ENCODE peak calls at places on chromosomes 5 and 9, in five cellular contexts. G is activated T-helper 9 cell treated with anti-CD3 and anti-CD28 coated beads, Interleukin-2, amount 50 U/mL, for 16 hours; H is cortex of kidney; V is Ammon's horn; R is DMS79 treated with DMSO at 0.1 percent for 48 hours. L is an unnamed sample.
A peak's percentile ranks its signal among the peaks of the same experiment; 100 is the strongest.

GRCh38 chr9:114207034-114207815 is 51.9 kb downstream of the COL27A1 start:
- DNase-seq in V (peak; percentile 30), H (no peak), R (no peak), G (no peak), L (no peak)

GRCh38 chr5:130966990-130967389 is 198.1 kb downstream of the HINT1 start:
- DNase-seq in G (no peak), V (no peak), H (no peak), R (no peak), L (no peak)

GRCh38 chr5:80763211-80763610 is 108.4 kb upstream of the DHFR start:
- DNase-seq in R (no peak), V (no peak), G (no peak), H (no peak), L (no peak)

GRCh38 chr9:124671861-124672260 is 99.2 kb downstream of the NR6A1 start:
- DNase-seq in V (no peak), G (no peak), R (no peak), H (no peak), L (no peak)

GRCh38 chr9:18485691-18486090 is 11.7 kb downstream of the ADAMTSL1 start:
- DNase-seq in G (no peak), V (no peak), R (no peak), H (no peak), L (no peak)

GRCh38 chr5:152864447-152864846 is 459.4 kb upstream of the NMUR2 start:
- DNase-seq in V (no peak), H (no peak), G (no peak), R (no peak), L (no peak)

GRCh38 chr9:92564982-92565381 is 29.2 kb upstream of the ECM2 start:
- DNase-seq in R (no peak), G (no peak), V (no peak), H (no peak), L (no peak)

GRCh38 chr9:12708562-12709298 is 15.5 kb downstream of the TYRP1 start:
- DNase-seq in V (no peak), G (no peak), R (no peak), H (no peak), L (no peak)

GRCh38 chr5:112338681-112339337 is 80.3 kb downstream of the EPB41L4A start:
- DNase-seq in R (no peak), V (peak; percentile 29), G (no peak), H (no peak), L (no peak)

GRCh38 chr5:9115093-9115492 is 430.8 kb downstream of the SEMA5A start:
- DNase-seq in R (no peak), G (no peak), V (no peak), H (no peak), L (no peak)

L was measured in activated B cell treated with CpG ODN at 0.5 μM for 24 hours.